ENCODE peak calls at places on chromosomes 4 and X, in six cellular contexts. L is stimulated activated naive CD8-positive, alpha-beta T cell treated with anti-CD3 and anti-CD28 coated beads, Interleukin-15, amount 100 ng/mL, for 72 hours; B is ascending aorta; G is gastrocnemius medialis; J is OCI-LY7; Z is left kidney. N is an unnamed sample.

GRCh38 chr4:120769227-120769626 is 153.3 kb downstream of the PRDM5 start:
- DNase-seq in L (no peak), B (no peak), G (no peak), J (no peak), Z (peak; percentile 45), N (no peak)

GRCh38 chrX:18390941-18391538 is 34.4 kb upstream of the CDKL5 start:
- DNase-seq in L (peak; percentile 16), B (peak; percentile 84), G (peak; percentile 34), J (peak; percentile 65), Z (peak; percentile 57), N (no peak)

GRCh38 chrX:123976671-123977316 is 15.3 kb downstream of the STAG2 start:
- DNase-seq in L (no peak), B (no peak), G (no peak), J (peak; percentile 9), Z (no peak), N (no peak)

GRCh38 chrX:33465137-33465536 is 253.8 kb upstream of the DMD start:
- DNase-seq in L (no peak), B (no peak), G (no peak), J (peak; percentile 2), Z (no peak), N (no peak)

GRCh38 chr4:122865421-122865820 is 38.8 kb downstream of the FGF2 start:
- DNase-seq in L (no peak), B (no peak), G (no peak), J (no peak), Z (no peak), N (no peak)

GRCh38 chr4:3879681-3880594 is 113.8 kb downstream of the ADRA2C start:
- DNase-seq in L (no peak), B (no peak), G (no peak), J (no peak), Z (no peak), N (no peak)

GRCh38 chrX:101260435-101260834 is 30.7 kb downstream of the TAF7L start:
- DNase-seq in L (no peak), B (no peak), G (no peak), J (peak; percentile 40), Z (peak; percentile 1), N (no peak)

GRCh38 chr4:138835833-138836521 is 179.6 kb upstream of the NOCT start:
- DNase-seq in L (no peak), B (no peak), G (no peak), J (no peak), Z (peak; percentile 29), N (no peak)

GRCh38 chr4:155405059-155405458 is 28.3 kb upstream of the MAP9 start:
- DNase-seq in L (no peak), B (no peak), G (no peak), J (no peak), Z (peak; percentile 32), N (no peak)

GRCh38 chr4:38452009-38452408 is 212.0 kb upstream of the KLF3 start:
- DNase-seq in L (no peak), B (no peak), G (no peak), J (no peak), Z (no peak), N (no peak)

GRCh38 chr4:177574446-177574845 is 132.2 kb upstream of the AGA start:
- DNase-seq in L (no peak), B (no peak), G (no peak), J (no peak), Z (no peak), N (no peak)

GRCh38 chrX:36431819-36432218 is 512.3 kb downstream of the CFAP47 start:
- DNase-seq in L (no peak), B (no peak), G (no peak), J (no peak), Z (peak; percentile 1), N (no peak)

GRCh38 chr4:69881173-69881773 is 21.3 kb upstream of the SULT1E1 start:
- DNase-seq in L (no peak), B (no peak), G (no peak), J (peak; percentile 33), Z (peak; percentile 53), N (peak; percentile 18)

GRCh38 chrX:111035256-111035655 is 60.7 kb upstream of the PAK3 start:
- DNase-seq in L (no peak), B (no peak), G (no peak), J (no peak), Z (no peak), N (no peak)

GRCh38 chr4:105990933-105991332 is 95.7 kb downstream of the NPNT start:
- DNase-seq in L (no peak), B (peak; percentile 86), G (peak; percentile 97), J (no peak), Z (peak; percentile 24), N (no peak)